ENCODE peak calls at places on chromosomes 4 and X, in eight cellular contexts. One of them, this sample, is unnamed.

GRCh38 chr4:113707013-113707412 is 54.5 kb downstream of the CAMK2D start:
- DNase-seq in testis: no peak
- DNase-seq in suprapubic skin: no peak
- DNase-seq in breast epithelium: no peak
- DNase-seq in tibial nerve: no peak
- DNase-seq in vagina: no peak
- DNase-seq in NB4: no peak
- DNase-seq in H54: no peak
- DNase-seq in this sample: no peak

GRCh38 chr4:3409571-3410091 is 32.1 kb upstream of the HGFAC start:
- DNase-seq in testis: no peak
- DNase-seq in suprapubic skin: peak
- DNase-seq in breast epithelium: no peak
- DNase-seq in tibial nerve: peak
- DNase-seq in vagina: no peak
- DNase-seq in NB4: no peak
- DNase-seq in H54: no peak
- DNase-seq in this sample: no peak

GRCh38 chr4:184384056-184384809 is 90.1 kb downstream of the IRF2 start:
- DNase-seq in testis: peak
- DNase-seq in suprapubic skin: no peak
- DNase-seq in breast epithelium: peak
- DNase-seq in tibial nerve: no peak
- DNase-seq in vagina: no peak
- DNase-seq in NB4: peak
- DNase-seq in H54: peak
- DNase-seq in this sample: no peak

GRCh38 chr4:157052429-157053040 is 23.4 kb upstream of the GLRB start:
- DNase-seq in testis: no peak
- DNase-seq in suprapubic skin: no peak
- DNase-seq in breast epithelium: no peak
- DNase-seq in tibial nerve: no peak
- DNase-seq in vagina: no peak
- DNase-seq in NB4: no peak
- DNase-seq in H54: no peak
- DNase-seq in this sample: no peak

GRCh38 chr4:16875487-16875886 is 23.0 kb downstream of the LDB2 start:
- DNase-seq in testis: no peak
- DNase-seq in suprapubic skin: no peak
- DNase-seq in breast epithelium: no peak
- DNase-seq in tibial nerve: no peak
- DNase-seq in vagina: no peak
- DNase-seq in NB4: peak
- DNase-seq in H54: no peak
- DNase-seq in this sample: no peak

GRCh38 chr4:7805533-7806079 is 134.1 kb downstream of the AFAP1 start:
- DNase-seq in testis: no peak
- DNase-seq in suprapubic skin: no peak
- DNase-seq in breast epithelium: peak
- DNase-seq in tibial nerve: no peak
- DNase-seq in vagina: no peak
- DNase-seq in NB4: no peak
- DNase-seq in H54: peak
- DNase-seq in this sample: no peak

GRCh38 chrX:16743604-16744325 is 24.4 kb downstream of the SYAP1 start:
- DNase-seq in testis: no peak
- DNase-seq in suprapubic skin: no peak
- DNase-seq in breast epithelium: no peak
- DNase-seq in tibial nerve: no peak
- DNase-seq in vagina: no peak
- DNase-seq in NB4: no peak
- DNase-seq in H54: peak
- DNase-seq in this sample: no peak

GRCh38 chr4:89837385-89837995 is 529 bp upstream of the SNCA start:
- DNase-seq in testis: peak
- DNase-seq in suprapubic skin: no peak
- DNase-seq in breast epithelium: no peak
- DNase-seq in tibial nerve: no peak
- DNase-seq in vagina: no peak
- DNase-seq in NB4: no peak
- DNase-seq in H54: no peak
- DNase-seq in this sample: peak

GRCh38 chr4:185068837-185069236 is 50.5 kb downstream of the HELT start:
- DNase-seq in testis: no peak
- DNase-seq in suprapubic skin: no peak
- DNase-seq in breast epithelium: no peak
- DNase-seq in tibial nerve: no peak
- DNase-seq in vagina: no peak
- DNase-seq in NB4: no peak
- DNase-seq in H54: no peak
- DNase-seq in this sample: no peak

GRCh38 chr4:44447563-44448504 is 775 bp downstream of the KCTD8 start:
- DNase-seq in testis: peak
- DNase-seq in suprapubic skin: peak
- DNase-seq in breast epithelium: no peak
- DNase-seq in tibial nerve: peak
- DNase-seq in vagina: no peak
- DNase-seq in NB4: no peak
- DNase-seq in H54: no peak
- DNase-seq in this sample: peak

GRCh38 chr4:110970642-110971041 is 347.8 kb upstream of the PITX2 start:
- DNase-seq in testis: no peak
- DNase-seq in suprapubic skin: no peak
- DNase-seq in breast epithelium: no peak
- DNase-seq in tibial nerve: no peak
- DNase-seq in vagina: no peak
- DNase-seq in NB4: peak
- DNase-seq in H54: peak
- DNase-seq in this sample: peak

GRCh38 chrX:12986164-12986779 is 11.4 kb downstream of the TMSB4X start:
- DNase-seq in testis: no peak
- DNase-seq in suprapubic skin: no peak
- DNase-seq in breast epithelium: no peak
- DNase-seq in tibial nerve: no peak
- DNase-seq in vagina: no peak
- DNase-seq in NB4: no peak
- DNase-seq in H54: no peak
- DNase-seq in this sample: no peak

GRCh38 chr4:185115827-185116232 is 27.2 kb upstream of the SLC25A4 start:
- DNase-seq in testis: peak
- DNase-seq in suprapubic skin: no peak
- DNase-seq in breast epithelium: no peak
- DNase-seq in tibial nerve: no peak
- DNase-seq in vagina: no peak
- DNase-seq in NB4: peak
- DNase-seq in H54: no peak
- DNase-seq in this sample: peak

GRCh38 chrX:434946-435345 is 48.2 kb upstream of the PPP2R3B start:
- DNase-seq in testis: no peak
- DNase-seq in suprapubic skin: no peak
- DNase-seq in breast epithelium: no peak
- DNase-seq in tibial nerve: no peak
- DNase-seq in vagina: no peak
- DNase-seq in NB4: no peak
- DNase-seq in H54: no peak
- DNase-seq in this sample: no peak

GRCh38 chr4:148253748-148254147 is 188.5 kb downstream of the NR3C2 start:
- DNase-seq in testis: no peak
- DNase-seq in suprapubic skin: no peak
- DNase-seq in breast epithelium: no peak
- DNase-seq in tibial nerve: no peak
- DNase-seq in vagina: no peak
- DNase-seq in NB4: no peak
- DNase-seq in H54: no peak
- DNase-seq in this sample: no peak

GRCh38 chrX:10379848-10380247 is 223.1 kb downstream of the CLCN4 start:
- DNase-seq in testis: no peak
- DNase-seq in suprapubic skin: no peak
- DNase-seq in breast epithelium: no peak
- DNase-seq in tibial nerve: no peak
- DNase-seq in vagina: no peak
- DNase-seq in NB4: peak
- DNase-seq in H54: no peak
- DNase-seq in this sample: no peak

GRCh38 chr4:94892051-94892450 is 134.3 kb downstream of the BMPR1B start:
- DNase-seq in testis: no peak
- DNase-seq in suprapubic skin: no peak
- DNase-seq in breast epithelium: no peak
- DNase-seq in tibial nerve: no peak
- DNase-seq in vagina: no peak
- DNase-seq in NB4: no peak
- DNase-seq in H54: no peak
- DNase-seq in this sample: no peak

GRCh38 chr4:177975315-177975714 is 533.1 kb upstream of the AGA start:
- DNase-seq in testis: no peak
- DNase-seq in suprapubic skin: no peak
- DNase-seq in breast epithelium: no peak
- DNase-seq in tibial nerve: no peak
- DNase-seq in vagina: no peak
- DNase-seq in NB4: no peak
- DNase-seq in H54: no peak
- DNase-seq in this sample: no peak
- TF ChIP-seq POLR2A in testis: no peak
- TF ChIP-seq POLR2A in suprapubic skin: no peak
- TF ChIP-seq POLR2A in breast epithelium: no peak
- TF ChIP-seq POLR2A in tibial nerve: no peak
- TF ChIP-seq POLR2A in vagina: no peak
- TF ChIP-seq POLR2A in NB4: no peak
- TF ChIP-seq POLR2A in H54: no peak
- TF ChIP-seq POLR2A in this sample: no peak

GRCh38 chr4:153252122-153252521 is 47.9 kb downstream of the TRIM2 start:
- DNase-seq in testis: no peak
- DNase-seq in suprapubic skin: no peak
- DNase-seq in breast epithelium: no peak
- DNase-seq in tibial nerve: no peak
- DNase-seq in vagina: no peak
- DNase-seq in NB4: no peak
- DNase-seq in H54: no peak
- DNase-seq in this sample: no peak

GRCh38 chr4:153248641-153249198 is 44.5 kb downstream of the TRIM2 start:
- DNase-seq in testis: peak
- DNase-seq in suprapubic skin: peak
- DNase-seq in breast epithelium: no peak
- DNase-seq in tibial nerve: no peak
- DNase-seq in vagina: no peak
- DNase-seq in NB4: no peak
- DNase-seq in H54: no peak
- DNase-seq in this sample: no peak

GRCh38 chr4:153247116-153247490 is 42.9 kb downstream of the TRIM2 start:
- DNase-seq in testis: peak
- DNase-seq in suprapubic skin: no peak
- DNase-seq in breast epithelium: no peak
- DNase-seq in tibial nerve: no peak
- DNase-seq in vagina: no peak
- DNase-seq in NB4: no peak
- DNase-seq in H54: no peak
- DNase-seq in this sample: no peak

GRCh38 chr4:153246446-153247115 is 42.3 kb downstream of the TRIM2 start:
- DNase-seq in testis: no peak
- DNase-seq in suprapubic skin: no peak
- DNase-seq in breast epithelium: no peak
- DNase-seq in tibial nerve: no peak
- DNase-seq in vagina: no peak
- DNase-seq in NB4: no peak
- DNase-seq in H54: no peak
- DNase-seq in this sample: no peak

DNA sequence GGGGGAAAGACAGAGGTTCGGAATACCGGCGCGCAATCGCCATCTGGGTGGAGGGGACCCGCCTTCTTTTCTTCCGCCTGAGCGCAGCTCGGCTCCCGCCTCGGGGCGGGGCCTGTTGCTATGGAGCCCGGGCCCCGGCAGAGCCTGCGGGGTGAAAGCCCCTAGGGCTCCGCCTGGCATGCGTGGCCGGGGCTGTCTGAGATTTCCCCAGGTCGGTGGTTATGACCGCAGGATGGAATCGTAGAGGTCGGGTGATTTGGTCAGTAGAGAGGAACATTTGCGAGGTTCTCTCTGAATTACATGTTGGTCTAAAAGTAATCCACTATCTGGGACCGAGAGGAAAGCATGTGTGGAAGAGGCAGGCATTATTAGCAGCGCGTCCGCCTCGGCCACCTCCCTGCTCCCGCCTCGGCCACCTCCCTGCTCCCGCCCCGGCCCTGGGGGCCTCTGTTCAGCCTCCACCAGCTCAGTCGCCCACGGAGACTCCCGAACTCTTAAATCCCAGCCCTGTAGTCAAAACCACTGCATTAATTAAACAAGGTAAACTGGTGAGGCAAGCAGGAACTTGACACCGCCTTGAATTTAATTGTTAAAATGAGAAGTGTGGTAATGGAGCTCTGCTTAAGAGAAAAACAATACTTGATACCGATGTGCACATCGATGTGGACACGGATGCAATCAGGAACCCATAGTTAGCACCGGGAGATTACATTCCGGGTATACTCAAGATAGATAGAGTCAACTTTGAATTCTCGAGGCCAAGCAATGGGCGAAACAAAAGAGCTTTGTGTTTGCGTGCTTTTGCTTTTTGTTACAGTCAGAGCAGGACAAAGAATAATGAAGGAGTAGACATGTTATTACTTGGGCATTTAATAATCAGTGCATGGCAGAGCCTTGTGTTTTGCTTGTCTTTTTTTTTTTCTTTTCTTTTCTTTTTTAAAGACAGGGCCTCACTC is 45.2 kb downstream of the TRIM2 start:
- DNase-seq in testis: peak
- DNase-seq in suprapubic skin: peak
- DNase-seq in breast epithelium: peak
- DNase-seq in tibial nerve: peak
- DNase-seq in vagina: no peak
- DNase-seq in NB4: peak
- DNase-seq in H54: peak
- DNase-seq in this sample: peak
- TF ChIP-seq POLR2A in testis: no peak
- TF ChIP-seq POLR2A in suprapubic skin: no peak
- TF ChIP-seq POLR2A in breast epithelium: no peak
- TF ChIP-seq POLR2A in tibial nerve: peak
- TF ChIP-seq POLR2A in vagina: no peak
- TF ChIP-seq POLR2A in NB4: no peak
- TF ChIP-seq POLR2A in H54: peak
- TF ChIP-seq POLR2A in this sample: no peak

GRCh38 chr4:38177035-38177791 is 217.0 kb downstream of the PTTG2 start:
- DNase-seq in testis: peak
- DNase-seq in suprapubic skin: no peak
- DNase-seq in breast epithelium: peak
- DNase-seq in tibial nerve: no peak
- DNase-seq in vagina: no peak
- DNase-seq in NB4: peak
- DNase-seq in H54: no peak
- DNase-seq in this sample: peak
- TF ChIP-seq POLR2A in testis: no peak
- TF ChIP-seq POLR2A in suprapubic skin: no peak
- TF ChIP-seq POLR2A in breast epithelium: no peak
- TF ChIP-seq POLR2A in tibial nerve: no peak
- TF ChIP-seq POLR2A in vagina: no peak
- TF ChIP-seq POLR2A in NB4: no peak
- TF ChIP-seq POLR2A in H54: no peak
- TF ChIP-seq POLR2A in this sample: peak

GRCh38 chrX:103953353-103953752 is 9.1 kb upstream of the TMSB15B start:
- DNase-seq in testis: no peak
- DNase-seq in suprapubic skin: no peak
- DNase-seq in breast epithelium: no peak
- DNase-seq in tibial nerve: no peak
- DNase-seq in vagina: no peak
- DNase-seq in NB4: no peak
- DNase-seq in H54: no peak
- DNase-seq in this sample: no peak
- TF ChIP-seq POLR2A in testis: no peak
- TF ChIP-seq POLR2A in suprapubic skin: no peak
- TF ChIP-seq POLR2A in breast epithelium: no peak
- TF ChIP-seq POLR2A in tibial nerve: no peak
- TF ChIP-seq POLR2A in vagina: no peak
- TF ChIP-seq POLR2A in NB4: no peak
- TF ChIP-seq POLR2A in H54: no peak
- TF ChIP-seq POLR2A in this sample: no peak